ENCODE peak calls at places on chromosomes 1 and 21, in five cellular contexts. L is mesenchymal stem cell; A is CD4-positive, alpha-beta T cell; O is amniotic stem cell; K is spleen. P is an unnamed sample.

GRCh38 chr1:119009300-119009660 is 21.1 kb upstream of the TBX15 start:
- DNase-seq in L (no peak), A (no peak), O (no peak), K (no peak), P (no peak)

GRCh38 chr21:35249636-35250035 is 200.5 kb upstream of the RUNX1 start:
- DNase-seq in L (no peak), A (no peak), O (no peak), K (no peak), P (no peak)

GRCh38 chr1:204409878-204410763 is 1.5 kb downstream of the PPP1R15B start:
- DNase-seq in L (no peak), A (no peak), O (no peak), K (no peak), P (peak)

GRCh38 chr21:32306021-32306780 is 7.5 kb downstream of the MRAP start:
- DNase-seq in L (peak), A (no peak), O (no peak), K (no peak), P (no peak)

GRCh38 chr1:53589043-53589887 is 130.1 kb downstream of the DMRTB1 start:
- DNase-seq in L (no peak), A (no peak), O (no peak), K (no peak), P (no peak)

GRCh38 chr1:230176871-230177411 is 109.9 kb downstream of the GALNT2 start:
- DNase-seq in L (no peak), A (no peak), O (no peak), K (no peak), P (peak)

GRCh38 chr1:100383743-100384405 is 31.6 kb downstream of the CDC14A start:
- DNase-seq in L (no peak), A (no peak), O (no peak), K (no peak), P (no peak)

GRCh38 chr1:60621524-60621923 is 460.8 kb upstream of the NFIA start:
- DNase-seq in L (no peak), A (no peak), O (no peak), K (no peak), P (peak)

GRCh38 chr21:42398414-42399030 is 2.7 kb upstream of the TMPRSS3 start:
- DNase-seq in L (no peak), A (no peak), O (no peak), K (peak), P (no peak)

GRCh38 chr1:183569141-183569540 is 21.1 kb downstream of the NCF2 start:
- DNase-seq in L (no peak), A (no peak), O (no peak), K (no peak), P (peak)

GRCh38 chr1:22428672-22429071 is 23.0 kb upstream of the ZBTB40 start:
- DNase-seq in L (peak), A (no peak), O (no peak), K (no peak), P (peak)

GRCh38 chr1:175449306-175449705 is 256.7 kb upstream of the KIAA0040 start:
- DNase-seq in L (no peak), A (no peak), O (no peak), K (no peak), P (no peak)

GRCh38 chr1:228853191-228853590 is 117.9 kb downstream of the RHOU start:
- DNase-seq in L (no peak), A (no peak), O (no peak), K (no peak), P (no peak)

GRCh38 chr1:234478152-234478480 is 863 bp downstream of the TARBP1 start:
- DNase-seq in L (no peak), A (peak), O (no peak), K (peak), P (peak)

GRCh38 chr1:91501527-91501859 is 842 bp downstream of the CDC7 start:
- DNase-seq in L (no peak), A (no peak), O (no peak), K (no peak), P (no peak)

GRCh38 chr1:117608758-117609157 is 2.9 kb downstream of the TENT5C start:
- DNase-seq in L (no peak), A (no peak), O (no peak), K (no peak), P (no peak)

GRCh38 chr1:205369621-205370230 is 13.0 kb upstream of the KLHDC8A start:
- DNase-seq in L (no peak), A (no peak), O (no peak), K (no peak), P (peak)

GRCh38 chr1:8351693-8352470 is 34.0 kb downstream of the SLC45A1 start:
- DNase-seq in L (no peak), A (no peak), O (no peak), K (no peak), P (peak)

GRCh38 chr1:116497660-116498059 is 73.2 kb downstream of the CD58 start:
- DNase-seq in L (peak), A (no peak), O (no peak), K (no peak), P (peak)

GRCh38 chr1:164591858-164592257 is 32.9 kb downstream of the PBX1 start:
- DNase-seq in L (peak), A (no peak), O (no peak), K (no peak), P (peak)

GRCh38 chr1:63663873-63664272 is 70.7 kb downstream of the PGM1 start:
- DNase-seq in L (no peak), A (no peak), O (no peak), K (no peak), P (no peak)

GRCh38 chr1:1000357-1001056 is 610 bp upstream of the HES4 start:
- DNase-seq in L (peak), A (peak), O (peak), K (peak), P (peak)

GRCh38 chr1:103529746-103530145 is 4.2 kb downstream of the RNPC3 start:
- DNase-seq in L (no peak), A (no peak), O (no peak), K (peak), P (no peak)

GRCh38 chr1:75964760-75965408 is 32.7 kb upstream of the ASB17 start:
- DNase-seq in L (no peak), A (no peak), O (no peak), K (no peak), P (no peak)